ENCODE peak calls at places on chromosomes 7 and 10, in seven cellular contexts. V is GM10248; J is HL-60; L is fibroblast of lung; R is T-helper 2 cell; F is stimulated activated CD4-positive, alpha-beta T cell treated with anti-CD3 and anti-CD28 coated beads, TNF-alpha, amount 100 ng/mL, for 48 hours; U is stimulated activated naive CD4-positive, alpha-beta T cell. E is an unnamed sample.

GRCh38 chr10:43211030-43211429 is 55.8 kb downstream of the RASGEF1A start:
- DNase-seq in F (no peak), U (no peak), L (no peak), V (no peak), J (no peak), R (no peak), E (no peak)

GRCh38 chr7:111931016-111931517 is 275.1 kb downstream of the DOCK4 start:
- DNase-seq in V (no peak), L (peak), R (no peak), J (no peak), U (no peak), F (no peak), E (no peak)

GRCh38 chr7:42244828-42245227 is 7.8 kb upstream of the GLI3 start:
- DNase-seq in J (no peak), R (no peak), F (no peak), L (peak), U (no peak), V (no peak), E (no peak)

GRCh38 chr10:67520924-67521520 is 175.0 kb downstream of the CTNNA3 start:
- DNase-seq in J (no peak), L (peak), V (peak), R (peak), F (no peak), U (no peak), E (no peak)

GRCh38 chr10:132983250-132984007 is 41.1 kb upstream of the CFAP46 start:
- DNase-seq in F (no peak), J (no peak), U (no peak), R (no peak), L (no peak), V (no peak), E (no peak)

GRCh38 chr7:149248777-149249176 is 9.3 kb downstream of the ZNF212 start:
- DNase-seq in L (no peak), V (no peak), F (no peak), R (no peak), J (no peak), U (no peak), E (no peak)

GRCh38 chr10:94024407-94024806 is 30.7 kb downstream of the PLCE1 start:
- DNase-seq in F (no peak), V (no peak), J (no peak), L (no peak), R (no peak), U (no peak), E (no peak)

GRCh38 chr7:46972205-46972604 is 609.7 kb downstream of the TNS3 start:
- DNase-seq in V (no peak), R (no peak), L (peak), U (no peak), J (no peak), F (no peak), E (no peak)

GRCh38 chr10:58775960-58776574 is 263.4 kb downstream of the BICC1 start:
- DNase-seq in V (no peak), L (peak), R (no peak), F (no peak), U (no peak), J (no peak), E (no peak)

GRCh38 chr7:16638282-16639265 is 7.0 kb downstream of the ANKMY2 start:
- DNase-seq in R (no peak), V (no peak), U (no peak), L (no peak), F (no peak), J (no peak), E (no peak)

GRCh38 chr7:98870807-98871491 is 1.1 kb upstream of the TMEM130 start:
- DNase-seq in J (no peak), U (no peak), F (no peak), L (no peak), V (peak), R (no peak), E (no peak)

GRCh38 chr7:55344840-55345239 is 20.3 kb upstream of the LANCL2 start:
- DNase-seq in V (no peak), J (no peak), R (no peak), F (no peak), L (no peak), U (no peak), E (no peak)

GRCh38 chr7:2993868-2994267 is 49.8 kb downstream of the CARD11 start:
- DNase-seq in R (no peak), U (no peak), J (no peak), V (no peak), F (no peak), L (no peak), E (no peak)

GRCh38 chr7:75807452-75807851 is 6.2 kb downstream of the CCL24 start:
- DNase-seq in F (no peak), V (no peak), R (no peak), J (no peak), L (no peak), U (no peak), E (no peak)

GRCh38 chr7:118949031-118949430 is 724.5 kb downstream of the ANKRD7 start:
- DNase-seq in F (no peak), L (peak), J (no peak), V (no peak), U (no peak), R (no peak), E (no peak)

GRCh38 chr7:50534690-50535290 is 30.4 kb downstream of the DDC start:
- DNase-seq in V (no peak), J (peak), R (peak), L (peak), U (no peak), F (no peak), E (no peak)

GRCh38 chr10:111113238-111113960 is 36.6 kb downstream of the ADRA2A start:
- DNase-seq in V (no peak), J (no peak), R (no peak), U (no peak), F (no peak), L (no peak), E (no peak)

E was measured in esophagus squamous epithelium.